ENCODE peak calls at places on chromosomes 13 and 19, in eight cellular contexts. A, O, V, U, D, J, N and P are unnamed samples.

GRCh38 chr13:82655518-82655855 is 1226.8 kb downstream of the SLITRK1 start:
- DNase-seq in A (no peak), O (no peak), V (no peak), U (no peak), D (no peak), J (no peak), N (no peak), P (no peak)

GRCh38 chr13:33426131-33426530 is 140.6 kb upstream of the STARD13 start:
- DNase-seq in A (no peak), O (no peak), V (no peak), U (no peak), D (no peak), J (no peak), N (no peak), P (no peak)

GRCh38 chr19:18274776-18275356 is 614 bp upstream of the IQCN start:
- DNase-seq in A (peak), O (no peak), V (no peak), U (peak), D (no peak), J (peak), N (no peak), P (peak)

GRCh38 chr19:18814063-18814462 is 17.7 kb upstream of the UPF1 start:
- DNase-seq in A (no peak), O (no peak), V (no peak), U (no peak), D (no peak), J (no peak), N (no peak), P (peak)

GRCh38 chr19:1941146-1942077 is at the start of gene CSNK1G2:
- DNase-seq in A (no peak), O (peak), V (no peak), U (no peak), D (no peak), J (no peak), N (no peak), P (peak)

GRCh38 chr19:422213-422916 is 13.4 kb upstream of the C2CD4C start:
- DNase-seq in A (no peak), O (no peak), V (no peak), U (no peak), D (no peak), J (no peak), N (no peak), P (no peak)

GRCh38 chr13:111371211-111371610 is 50.8 kb downstream of the TEX29 start:
- DNase-seq in A (no peak), O (no peak), V (no peak), U (no peak), D (no peak), J (no peak), N (no peak), P (no peak)

GRCh38 chr19:10118960-10119359 is 739 bp downstream of the EIF3G start:
- DNase-seq in A (no peak), O (no peak), V (no peak), U (no peak), D (no peak), J (no peak), N (no peak), P (peak)

GRCh38 chr13:19185865-19186645 is 4.4 kb upstream of the TUBA3C start:
- DNase-seq in A (no peak), O (no peak), V (no peak), U (no peak), D (no peak), J (no peak), N (no peak), P (no peak)

GRCh38 chr13:106243011-106243410 is 292.5 kb downstream of the EFNB2 start:
- DNase-seq in A (no peak), O (no peak), V (no peak), U (no peak), D (no peak), J (no peak), N (no peak), P (no peak)

GRCh38 chr13:77555246-77555645 is 19.7 kb downstream of the SCEL start:
- DNase-seq in A (no peak), O (no peak), V (no peak), U (no peak), D (no peak), J (no peak), N (no peak), P (no peak)

GRCh38 chr19:19460258-19460731 is 54.8 kb downstream of the GATAD2A start:
- DNase-seq in A (peak), O (no peak), V (no peak), U (no peak), D (peak), J (no peak), N (no peak), P (no peak)

GRCh38 chr13:63190742-63191141 is 1775.1 kb upstream of the PCDH20 start:
- DNase-seq in A (no peak), O (no peak), V (no peak), U (no peak), D (no peak), J (no peak), N (no peak), P (no peak)

GRCh38 chr13:36026556-36026955 is 104.6 kb downstream of the DCLK1 start:
- DNase-seq in A (no peak), O (no peak), V (no peak), U (no peak), D (no peak), J (no peak), N (no peak), P (no peak)

GRCh38 chr19:7454998-7455397 is 33.8 kb downstream of the PEX11G start:
- DNase-seq in A (no peak), O (no peak), V (no peak), U (no peak), D (no peak), J (no peak), N (no peak), P (no peak)

GRCh38 chr13:46995874-46996273 is 99.0 kb upstream of the HTR2A start:
- DNase-seq in A (no peak), O (no peak), V (no peak), U (no peak), D (no peak), J (no peak), N (no peak), P (no peak)

GRCh38 chr13:111897178-111897845 is 169.6 kb upstream of the SOX1 start:
- DNase-seq in A (no peak), O (no peak), V (no peak), U (no peak), D (no peak), J (no peak), N (no peak), P (no peak)

GRCh38 chr13:32225494-32225931 is 89.7 kb downstream of the ZAR1L start:
- DNase-seq in A (no peak), O (no peak), V (no peak), U (no peak), D (no peak), J (no peak), N (no peak), P (no peak)

GRCh38 chr19:13692096-13692495 is 72.2 kb upstream of the MRI1 start:
- DNase-seq in A (no peak), O (no peak), V (no peak), U (peak), D (no peak), J (no peak), N (no peak), P (no peak)

GRCh38 chr13:98468929-98469328 is 108.0 kb downstream of the STK24 start:
- DNase-seq in A (no peak), O (no peak), V (no peak), U (no peak), D (no peak), J (no peak), N (no peak), P (no peak)

GRCh38 chr19:6032827-6033226 is 54.9 kb upstream of the RANBP3 start:
- DNase-seq in A (no peak), O (no peak), V (no peak), U (no peak), D (no peak), J (no peak), N (no peak), P (no peak)

GRCh38 chr19:30690935-30691505 is 318.8 kb downstream of the ZNF536 start:
- DNase-seq in A (no peak), O (no peak), V (no peak), U (no peak), D (no peak), J (no peak), N (no peak), P (no peak)

GRCh38 chr19:19064098-19064722 is 416 bp downstream of the SLC25A42 start:
- DNase-seq in A (no peak), O (no peak), V (peak), U (no peak), D (no peak), J (no peak), N (peak), P (no peak)

GRCh38 chr19:19820774-19821315 is 705 bp downstream of the ZNF506 start:
- DNase-seq in A (peak), O (no peak), V (no peak), U (no peak), D (no peak), J (no peak), N (no peak), P (no peak)

GRCh38 chr13:48235100-48235813 is 2.3 kb downstream of the ITM2B start:
- DNase-seq in A (no peak), O (no peak), V (no peak), U (peak), D (no peak), J (no peak), N (no peak), P (peak)

GRCh38 chr13:90868321-90868920 is 479.1 kb upstream of the MIR17HG start:
- DNase-seq in A (peak), O (no peak), V (no peak), U (no peak), D (no peak), J (no peak), N (no peak), P (no peak)

GRCh38 chr13:42859760-42860159 is 78.4 kb downstream of the FAM216B start:
- DNase-seq in A (no peak), O (no peak), V (no peak), U (no peak), D (no peak), J (no peak), N (no peak), P (no peak)